ENCODE peak calls at places on chromosome X, in seven cellular contexts. A is colonic mucosa, S is cardiac muscle cell, E is tibial nerve, Y is psoas muscle, W is AG09319, N is endothelial cell. L is an unnamed sample.

GRCh38 chrX:103776586-103776985 is at the start of gene PLP1:
- DNase-seq in A (no peak), S (no peak), E (no peak), Y (no peak), W (no peak), N (no peak), L (no peak)

GRCh38 chrX:17631647-17632046 is 105.6 kb upstream of the SCML1 start:
- DNase-seq in A (no peak), S (no peak), E (no peak), Y (no peak), W (no peak), N (no peak), L (no peak)

GRCh38 chrX:114999906-115000305 is 17.5 kb downstream of the IL13RA2 start:
- DNase-seq in A (no peak), S (no peak), E (no peak), Y (no peak), W (no peak), N (no peak), L (no peak)

GRCh38 chrX:129833153-129834004 is 10.3 kb downstream of the ZDHHC9 start:
- DNase-seq in A (no peak), S (peak), E (no peak), Y (no peak), W (no peak), N (no peak), L (no peak)

GRCh38 chrX:9443327-9443726 is 21.5 kb upstream of the TBL1X start:
- DNase-seq in A (no peak), S (no peak), E (no peak), Y (no peak), W (no peak), N (no peak), L (no peak)

GRCh38 chrX:68822641-68823410 is 6.0 kb upstream of the EFNB1 start:
- DNase-seq in A (no peak), S (peak), E (no peak), Y (peak), W (peak), N (peak), L (no peak)

GRCh38 chrX:154731881-154732280 is 19.0 kb downstream of the GAB3 start:
- DNase-seq in A (no peak), S (peak), E (no peak), Y (no peak), W (no peak), N (no peak), L (no peak)

GRCh38 chrX:123425904-123426303 is 241.8 kb downstream of the GRIA3 start:
- DNase-seq in A (no peak), S (peak), E (no peak), Y (no peak), W (no peak), N (no peak), L (no peak)

GRCh38 chrX:71556026-71556425 is 22.2 kb upstream of the GCNA start:
- DNase-seq in A (no peak), S (no peak), E (no peak), Y (no peak), W (no peak), N (no peak), L (no peak)

GRCh38 chrX:104284407-104285000 is 29.8 kb upstream of the ESX1 start:
- DNase-seq in A (no peak), S (no peak), E (no peak), Y (no peak), W (no peak), N (no peak), L (no peak)

GRCh38 chrX:69158166-69159040 is 6.8 kb downstream of the PJA1 start:
- DNase-seq in A (peak), S (peak), E (peak), Y (peak), W (no peak), N (peak), L (no peak)

GRCh38 chrX:108186811-108187210 is 95.2 kb downstream of the ATG4A start:
- DNase-seq in A (no peak), S (peak), E (no peak), Y (no peak), W (peak), N (no peak), L (no peak)

GRCh38 chrX:119240356-119240755 is 4.3 kb downstream of the PGRMC1 start:
- DNase-seq in A (no peak), S (peak), E (no peak), Y (no peak), W (peak), N (no peak), L (no peak)

GRCh38 chrX:74531081-74531480 is 83.3 kb downstream of the RLIM start:
- DNase-seq in A (peak), S (no peak), E (no peak), Y (no peak), W (no peak), N (no peak), L (no peak)

DNA sequence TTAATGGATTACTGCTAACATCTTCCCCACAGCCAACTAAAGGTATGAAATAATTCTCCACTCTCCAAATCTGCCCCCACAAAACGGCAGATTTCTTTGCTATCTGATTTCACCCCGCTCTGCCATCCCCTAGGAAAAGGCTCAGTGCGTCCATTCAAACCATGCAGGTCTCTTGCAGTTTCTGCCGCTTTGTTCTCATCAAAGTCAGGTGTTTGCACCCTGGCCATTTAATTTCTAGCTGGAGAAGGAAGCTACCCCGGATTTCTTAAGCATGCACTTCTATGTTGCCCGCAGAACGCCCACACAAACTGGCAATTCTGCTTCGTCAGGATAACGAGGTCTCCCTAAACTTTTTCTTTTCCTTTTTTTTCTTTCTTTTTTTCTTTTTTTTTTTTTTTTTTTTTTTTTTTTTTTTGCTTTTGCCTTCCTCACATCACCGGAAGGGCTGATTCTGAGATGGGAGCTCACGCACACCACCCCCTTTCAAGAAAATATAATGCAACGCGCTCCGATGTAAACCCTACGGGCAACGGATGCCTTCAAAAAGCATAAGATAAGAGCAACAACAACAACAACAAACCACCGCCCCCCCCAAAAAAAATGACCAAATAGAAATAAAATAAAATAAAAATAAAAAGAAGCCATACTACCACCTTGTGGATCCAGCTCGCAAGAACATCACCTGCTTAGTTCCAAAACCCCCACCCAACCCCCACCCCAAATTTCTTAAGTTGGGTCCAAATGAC is 3.2 kb downstream of the NLGN4X start:
- DNase-seq in A (no peak), S (no peak), E (no peak), Y (no peak), W (no peak), N (no peak), L (no peak)
- TF ChIP-seq CTCF in A (no peak), S (no peak), E (peak), Y (no peak), W (no peak), N (no peak), L (no peak)

GRCh38 chrX:140526138-140526537 is 21.3 kb upstream of the SOX3 start:
- DNase-seq in A (no peak), S (no peak), E (no peak), Y (no peak), W (no peak), N (no peak), L (no peak)
- TF ChIP-seq CTCF in A (no peak), S (no peak), E (no peak), Y (no peak), W (no peak), N (no peak), L (no peak)

GRCh38 chrX:50614460-50614859 is 143.8 kb upstream of the DGKK start:
- DNase-seq in A (no peak), S (no peak), E (no peak), Y (no peak), W (no peak), N (no peak), L (no peak)

GRCh38 chrX:50615570-50616158 is 145.0 kb upstream of the DGKK start:
- DNase-seq in A (no peak), S (no peak), E (no peak), Y (no peak), W (no peak), N (no peak), L (no peak)

GRCh38 chrX:50622751-50623150 is 152.1 kb upstream of the DGKK start:
- DNase-seq in A (no peak), S (no peak), E (no peak), Y (no peak), W (no peak), N (no peak), L (no peak)

GRCh38 chrX:50617183-50617582 is 146.6 kb upstream of the DGKK start:
- DNase-seq in A (no peak), S (no peak), E (no peak), Y (no peak), W (no peak), N (no peak), L (no peak)

DNA sequence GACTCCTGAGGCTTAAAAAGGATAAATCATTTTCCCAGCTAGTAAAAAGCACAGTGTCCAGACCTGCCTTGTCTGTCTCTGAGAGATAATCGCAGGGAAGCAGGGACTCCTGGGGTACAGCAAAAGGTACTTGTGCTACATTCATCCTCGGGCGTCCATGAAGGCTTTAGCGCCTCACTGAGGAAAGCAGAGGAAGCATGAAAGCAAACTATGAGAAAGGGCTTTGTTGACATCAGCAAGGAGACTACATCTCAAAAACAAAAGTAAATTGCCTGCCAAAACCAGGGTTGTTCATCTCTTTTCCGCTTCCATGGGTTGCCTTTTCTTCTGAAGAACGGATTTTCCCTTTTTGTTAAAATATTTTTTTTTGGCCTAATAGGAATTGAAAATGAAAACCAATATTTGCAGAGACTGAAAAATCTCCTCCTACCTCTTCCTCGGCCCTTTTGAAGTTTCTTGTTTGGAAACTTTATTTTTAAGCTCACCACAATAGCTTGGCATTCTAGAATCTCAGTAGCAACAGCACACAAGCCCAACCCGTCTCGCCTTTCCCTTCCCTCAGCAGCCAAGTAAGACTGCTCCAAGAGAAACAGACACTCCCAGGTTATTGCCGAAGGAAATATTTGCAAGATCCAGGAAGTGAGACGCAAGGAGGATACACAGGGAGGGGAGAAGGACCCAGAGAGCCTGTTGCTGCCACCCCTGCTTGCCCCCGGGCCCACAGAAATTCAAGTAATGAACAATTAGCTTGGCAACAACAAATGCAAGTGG is 148.3 kb upstream of the DGKK start:
- DNase-seq in A (no peak), S (no peak), E (no peak), Y (no peak), W (no peak), N (no peak), L (no peak)
- TF ChIP-seq CTCF in A (no peak), S (no peak), E (no peak), Y (no peak), W (no peak), N (no peak), L (no peak)

DNA sequence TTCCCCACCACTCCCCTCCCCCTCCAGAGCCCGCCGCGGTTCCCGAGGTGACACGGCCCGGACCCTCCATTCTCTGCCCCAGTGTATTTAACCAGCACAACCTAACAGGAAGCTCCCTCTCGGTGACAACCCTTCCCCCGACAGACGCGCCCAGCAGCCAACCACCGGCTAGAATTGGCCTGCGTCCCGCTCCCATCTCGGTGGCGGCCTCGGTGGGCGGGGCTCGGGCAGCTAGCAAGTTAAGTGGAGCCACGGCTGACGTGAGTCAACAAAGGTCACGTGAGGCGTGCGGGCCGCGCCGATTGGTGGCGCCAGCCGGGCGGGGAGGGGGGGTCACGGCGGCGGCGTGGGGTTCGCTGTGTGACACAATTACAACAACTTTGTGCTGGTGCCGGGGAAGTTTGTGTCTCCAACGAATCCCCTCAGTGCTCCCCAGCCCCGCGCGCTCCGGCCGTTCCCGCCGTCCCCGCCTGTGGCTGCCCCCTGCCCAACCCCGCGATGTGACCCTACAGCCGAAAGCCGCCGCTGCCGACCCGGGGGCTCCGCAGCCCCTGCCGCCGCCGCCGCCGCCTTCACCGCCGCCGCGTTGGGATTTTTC is at the start of gene KDM6A:
- DNase-seq in A (peak), S (peak), E (peak), Y (peak), W (peak), N (peak), L (peak)
- TF ChIP-seq CTCF in A (no peak), S (no peak), E (no peak), Y (no peak), W (no peak), N (no peak), L (no peak)

GRCh38 chrX:7131621-7132020 is 15.9 kb upstream of the STS start:
- DNase-seq in A (no peak), S (no peak), E (no peak), Y (no peak), W (no peak), N (no peak), L (no peak)

GRCh38 chrX:7133036-7133412 is 14.5 kb upstream of the STS start:
- DNase-seq in A (no peak), S (peak), E (no peak), Y (no peak), W (no peak), N (no peak), L (no peak)

GRCh38 chrX:7127058-7127457 is 20.5 kb upstream of the STS start:
- DNase-seq in A (no peak), S (no peak), E (no peak), Y (no peak), W (no peak), N (no peak), L (no peak)

GRCh38 chrX:7132335-7133035 is 15.0 kb upstream of the STS start:
- DNase-seq in A (peak), S (peak), E (no peak), Y (no peak), W (no peak), N (peak), L (no peak)
- TF ChIP-seq CTCF in A (peak), S (peak), E (no peak), Y (peak), W (peak), N (no peak), L (no peak)

GRCh38 chrX:1170243-1170642 is 42.2 kb downstream of the CRLF2 start:
- DNase-seq in A (no peak), S (no peak), E (no peak), Y (no peak), W (no peak), N (no peak), L (no peak)

GRCh38 chrX:1169198-1169597 is 43.3 kb downstream of the CRLF2 start:
- DNase-seq in A (no peak), S (no peak), E (no peak), Y (no peak), W (no peak), N (no peak), L (no peak)

GRCh38 chrX:1165535-1166196 is 46.8 kb downstream of the CRLF2 start:
- DNase-seq in A (no peak), S (peak), E (no peak), Y (no peak), W (no peak), N (no peak), L (no peak)

GRCh38 chrX:1167466-1167865 is 45.0 kb downstream of the CRLF2 start:
- DNase-seq in A (no peak), S (no peak), E (no peak), Y (no peak), W (no peak), N (no peak), L (no peak)

GRCh38 chrX:1167918-1168481 is 44.4 kb downstream of the CRLF2 start:
- DNase-seq in A (no peak), S (no peak), E (no peak), Y (no peak), W (no peak), N (no peak), L (no peak)
- TF ChIP-seq CTCF in A (no peak), S (no peak), E (no peak), Y (no peak), W (no peak), N (no peak), L (peak)

DNA sequence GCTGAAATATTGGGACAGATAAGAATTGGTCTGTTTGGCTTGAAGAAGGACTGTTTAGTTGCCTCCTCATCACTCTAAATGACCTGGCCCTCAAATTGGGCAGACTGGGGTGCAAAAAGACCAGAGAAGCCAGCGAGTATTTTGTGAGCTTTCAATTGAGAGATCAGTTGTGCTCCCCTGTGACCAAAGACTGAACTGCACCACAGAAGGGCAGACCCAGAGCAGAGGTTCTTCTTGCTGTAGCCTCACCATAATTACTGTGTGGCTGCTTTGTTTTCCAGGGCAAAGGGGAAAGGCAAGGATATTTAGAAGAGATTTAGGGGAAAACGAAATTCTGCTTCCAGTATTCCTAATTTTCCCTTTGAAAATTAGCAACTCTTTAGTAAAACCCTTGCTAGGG is 104.0 kb upstream of the MBNL3 start:
- DNase-seq in A (no peak), S (peak), E (no peak), Y (no peak), W (no peak), N (peak), L (no peak)
- TF ChIP-seq CTCF in A (peak), S (peak), E (peak), Y (peak), W (peak), N (no peak), L (no peak)

GRCh38 chrX:41718481-41719245 is 5.3 kb upstream of the GPR82 start:
- DNase-seq in A (no peak), S (no peak), E (no peak), Y (no peak), W (no peak), N (no peak), L (no peak)
- TF ChIP-seq CTCF in A (no peak), S (no peak), E (no peak), Y (no peak), W (no peak), N (no peak), L (no peak)